ENCODE peak calls at places on chromosome 1, in nine cellular contexts. B is AG09309; E is AG09319; K is CD4-positive, alpha-beta T cell; A is testis; M is progenitor cell of endocrine pancreas; I is GM23338; Z is keratinocyte; X is HCT116. Q is an unnamed sample.

GRCh38 chr1:244674446-244674845 is 21.5 kb downstream of the DESI2 start:
- DNase-seq in I (no peak), E (no peak), M (no peak), B (no peak), X (no peak), Z (no peak), A (no peak), K (no peak), Q (no peak)

GRCh38 chr1:211511947-211512346 is 20.0 kb upstream of the RD3 start:
- DNase-seq in M (no peak), X (no peak), A (no peak), I (no peak), B (no peak), E (no peak), Z (no peak), K (no peak), Q (no peak)

GRCh38 chr1:236966636-236967035 is 37.6 kb downstream of the MT1HL1 start:
- DNase-seq in B (no peak), X (no peak), A (no peak), K (no peak), I (no peak), M (no peak), E (no peak), Z (no peak), Q (no peak)

GRCh38 chr1:224525411-224526040 is 90.6 kb upstream of the CNIH3 start:
- DNase-seq in I (no peak), X (no peak), Z (no peak), E (no peak), B (no peak), K (no peak), A (no peak), M (no peak), Q (no peak)

GRCh38 chr1:245301162-245301580 is 146.4 kb downstream of the KIF26B start:
- DNase-seq in B (no peak), A (no peak), E (peak; percentile 43), M (no peak), Z (no peak), I (no peak), X (no peak), K (no peak), Q (no peak)

GRCh38 chr1:19758227-19758830 is 41.4 kb downstream of the TMCO4 start:
- DNase-seq in K (no peak), M (no peak), X (peak; percentile 28), Z (peak; percentile 48), A (no peak), B (peak; percentile 77), I (no peak), E (peak; percentile 63), Q (no peak)

GRCh38 chr1:17633654-17634053 is 94.2 kb downstream of the ARHGEF10L start:
- DNase-seq in B (no peak), X (no peak), M (no peak), A (no peak), K (no peak), E (no peak), Z (no peak), I (no peak), Q (no peak)

GRCh38 chr1:225460737-225461532 is 33.1 kb upstream of the LBR start:
- DNase-seq in K (no peak), I (no peak), A (no peak), X (no peak), E (no peak), B (no peak), M (no peak), Z (no peak), Q (no peak)

GRCh38 chr1:235758931-235759330 is 107.8 kb downstream of the LYST start:
- DNase-seq in A (no peak), E (no peak), X (no peak), B (no peak), I (no peak), K (no peak), Z (no peak), M (no peak), Q (no peak)

GRCh38 chr1:35655196-35655595 is 13.9 kb upstream of the PSMB2 start:
- DNase-seq in I (no peak), Z (no peak), X (no peak), K (no peak), A (no peak), B (no peak), M (no peak), E (no peak), Q (no peak)

DNA sequence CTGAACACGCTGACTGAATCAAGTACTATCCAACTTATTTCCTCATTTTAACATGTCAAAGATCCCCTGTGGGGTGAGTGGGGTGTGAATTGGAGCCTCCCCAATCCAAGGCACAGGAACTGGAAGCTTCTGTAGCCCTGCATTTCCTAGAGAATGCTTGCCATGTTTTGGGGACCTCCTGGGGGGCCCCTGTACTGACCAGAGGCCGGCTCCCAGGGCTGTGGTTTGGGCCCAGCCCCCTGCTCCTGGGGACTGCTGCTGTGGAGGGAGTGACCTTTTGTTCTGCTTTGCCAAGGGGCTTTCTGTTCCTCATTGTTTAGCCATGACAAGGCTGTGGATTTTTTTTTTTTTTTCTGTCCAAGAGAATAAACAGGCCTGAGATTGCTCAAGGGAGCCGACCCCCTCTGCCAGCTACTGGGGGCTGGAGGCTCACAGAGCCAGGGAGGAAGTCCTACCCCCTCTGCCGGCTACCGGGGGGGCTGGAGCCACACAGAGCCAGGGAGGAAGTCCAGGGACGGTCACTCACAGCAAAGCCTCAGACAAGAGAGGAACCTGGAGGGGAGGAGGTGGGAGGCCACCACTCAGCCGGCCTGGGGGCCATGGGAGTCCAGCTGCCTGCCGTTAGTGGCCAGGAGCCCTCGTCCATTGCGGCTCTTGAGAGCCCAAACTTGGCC is 17.4 kb downstream of the TNFRSF1B start:
- DNase-seq in M (no peak), X (no peak), E (peak; percentile 57), A (peak; percentile 53), I (no peak), Z (no peak), B (no peak), K (no peak), Q (no peak)
- TF ChIP-seq CTCF in M (no peak), X (no peak), E (peak; percentile 32), A (no peak), I (no peak), Z (no peak), B (peak; percentile 42), K (no peak), Q (no peak)

GRCh38 chr1:226699166-226699565 is 39.9 kb downstream of the ITPKB start:
- DNase-seq in A (no peak), Z (no peak), E (no peak), I (no peak), M (no peak), B (no peak), X (no peak), K (no peak), Q (no peak)

GRCh38 chr1:226697151-226697575 is 41.9 kb downstream of the ITPKB start:
- DNase-seq in X (no peak), M (no peak), B (no peak), E (no peak), Z (peak; percentile 74), I (no peak), K (no peak), A (no peak), Q (no peak)

GRCh38 chr1:226697608-226698544 is 41.2 kb downstream of the ITPKB start:
- DNase-seq in A (no peak), I (no peak), B (no peak), X (no peak), K (no peak), E (no peak), M (no peak), Z (no peak), Q (no peak)

GRCh38 chr1:226696552-226696951 is 42.5 kb downstream of the ITPKB start:
- DNase-seq in Z (peak; percentile 45), A (no peak), I (no peak), X (no peak), E (no peak), M (no peak), K (no peak), B (no peak), Q (no peak)

DNA sequence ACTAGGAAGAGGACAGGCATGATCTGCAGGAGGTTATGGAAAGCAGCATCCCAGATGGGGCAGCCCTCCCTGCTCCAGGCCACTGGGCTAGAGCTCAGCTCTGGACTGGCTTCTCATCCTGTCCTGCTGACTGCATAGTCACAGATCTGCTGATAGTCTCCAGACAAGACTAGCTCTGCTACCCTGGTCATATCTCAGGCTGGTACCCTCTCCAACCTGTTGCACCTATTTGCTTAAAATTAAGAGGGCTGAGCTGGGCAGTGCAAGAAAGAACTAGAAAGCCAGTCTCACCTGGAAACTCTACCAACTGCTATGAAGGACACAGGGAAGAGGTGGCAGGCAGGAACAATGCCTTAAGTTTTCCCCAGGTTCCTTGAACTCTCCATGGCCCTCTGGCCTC is 40.4 kb downstream of the ITPKB start:
- DNase-seq in A (no peak), I (no peak), M (no peak), X (no peak), B (no peak), E (no peak), K (no peak), Z (no peak), Q (no peak)
- TF ChIP-seq CTCF in A (no peak), I (no peak), M (no peak), X (no peak), B (no peak), E (no peak), K (no peak), Z (no peak), Q (no peak)

GRCh38 chr1:162922196-162922595 is 61.2 kb upstream of the CCDC190 start:
- DNase-seq in B (no peak), Z (no peak), X (no peak), E (no peak), I (no peak), M (no peak), A (no peak), K (no peak), Q (no peak)
- TF ChIP-seq CTCF in B (no peak), Z (no peak), X (no peak), E (no peak), I (no peak), M (no peak), A (no peak), K (no peak), Q (no peak)

GRCh38 chr1:187928717-187929116 is 1100.0 kb downstream of the PLA2G4A start:
- DNase-seq in B (no peak), A (no peak), K (no peak), Z (no peak), M (no peak), E (no peak), I (no peak), X (no peak), Q (no peak)

GRCh38 chr1:187931781-187932180 is 1103.0 kb downstream of the PLA2G4A start:
- DNase-seq in K (no peak), A (no peak), E (no peak), M (no peak), X (no peak), B (no peak), Z (no peak), I (no peak), Q (no peak)

GRCh38 chr1:187933562-187934419 is 1105.0 kb downstream of the PLA2G4A start:
- DNase-seq in E (no peak), X (no peak), M (no peak), K (no peak), A (no peak), B (no peak), I (no peak), Z (no peak), Q (no peak)

GRCh38 chr1:187924252-187924651 is 1095.5 kb downstream of the PLA2G4A start:
- DNase-seq in M (no peak), X (no peak), E (no peak), A (no peak), I (no peak), K (no peak), Z (no peak), B (no peak), Q (no peak)

GRCh38 chr1:187928288-187928687 is 1099.5 kb downstream of the PLA2G4A start:
- DNase-seq in K (no peak), E (no peak), Z (no peak), I (peak; percentile 85), A (peak; percentile 30), X (peak; percentile 7), M (no peak), B (no peak), Q (peak; percentile 21)
- TF ChIP-seq CTCF in K (no peak), E (no peak), Z (peak; percentile 34), I (peak; percentile 70), A (no peak), X (peak; percentile 19), M (peak; percentile 36), B (no peak), Q (peak; percentile 74)